ENCODE peak calls at places on chromosomes 2 and 18, in eight cellular contexts. F is stimulated activated CD4-positive, alpha-beta T cell treated with anti-CD3 and anti-CD28 coated beads, Interleukin-2, amount 100 ng/mL, for 48 hours; U is GM06990; X is kidney tubule cell; Z is NCI-H1694 treated with DMSO at 0.1 percent for 48 hours; M is HTR-8/SVneo; W is naive thymus-derived CD4-positive, alpha-beta T cell; Q is A673. G is an unnamed sample.

GRCh38 chr2:199339826-199340605 is 117.7 kb downstream of the SATB2 start:
- DNase-seq in F (no peak), U (no peak), X (no peak), Z (no peak), M (no peak), W (no peak), Q (no peak), G (no peak)

GRCh38 chr18:21740474-21740723 is 193 bp upstream of the MIB1 start:
- DNase-seq in F (no peak), U (no peak), X (no peak), Z (no peak), M (peak), W (no peak), Q (no peak), G (peak)

GRCh38 chr2:70214958-70215357 is 24.1 kb upstream of the C2orf42 start:
- DNase-seq in F (no peak), U (no peak), X (no peak), Z (no peak), M (no peak), W (no peak), Q (no peak), G (no peak)

GRCh38 chr18:48039769-48040215 is 109.3 kb upstream of the SMAD2 start:
- DNase-seq in F (no peak), U (no peak), X (no peak), Z (no peak), M (no peak), W (no peak), Q (no peak), G (no peak)

GRCh38 chr2:143873886-143874285 is 646.0 kb downstream of the ZEB2 start:
- DNase-seq in F (no peak), U (no peak), X (no peak), Z (no peak), M (no peak), W (no peak), Q (no peak), G (no peak)

GRCh38 chr2:179265082-179265575 is 497 bp upstream of the SESTD1 start:
- DNase-seq in F (no peak), U (no peak), X (no peak), Z (no peak), M (no peak), W (peak), Q (peak), G (no peak)

GRCh38 chr2:155815851-155816250 is 516.7 kb downstream of the NR4A2 start:
- DNase-seq in F (no peak), U (no peak), X (peak), Z (peak), M (no peak), W (no peak), Q (peak), G (peak)

GRCh38 chr18:25832008-25832604 is 258.3 kb downstream of the SS18 start:
- DNase-seq in F (peak), U (no peak), X (peak), Z (no peak), M (peak), W (no peak), Q (peak), G (no peak)

GRCh38 chr2:2324119-2324518 is 7.0 kb downstream of the MYT1L start:
- DNase-seq in F (no peak), U (no peak), X (no peak), Z (peak), M (no peak), W (no peak), Q (no peak), G (no peak)

GRCh38 chr2:30265441-30266015 is 34.2 kb downstream of the LBH start:
- DNase-seq in F (no peak), U (no peak), X (no peak), Z (no peak), M (no peak), W (no peak), Q (no peak), G (no peak)

GRCh38 chr2:10504994-10505820 is 57.1 kb upstream of the ODC1 start:
- DNase-seq in F (no peak), U (no peak), X (no peak), Z (no peak), M (no peak), W (no peak), Q (no peak), G (no peak)

GRCh38 chr2:152402780-152403388 is 67.9 kb downstream of the FMNL2 start:
- DNase-seq in F (no peak), U (no peak), X (no peak), Z (no peak), M (no peak), W (no peak), Q (no peak), G (no peak)